ENCODE peak calls at places on chromosomes 7 and 10, in six cellular contexts. Z, G, E, X, W and O are unnamed samples.

GRCh38 chr10:117677239-117677638 is 134.7 kb downstream of the EMX2 start:
- DNase-seq in Z (no peak), G (no peak), E (no peak), X (no peak), W (no peak), O (no peak)

GRCh38 chr10:78931333-78932083 is 137.3 kb upstream of the ZMIZ1 start:
- DNase-seq in Z (no peak), G (no peak), E (peak; percentile 88), X (peak; percentile 93), W (peak; percentile 83), O (no peak)

GRCh38 chr10:43401627-43402026 is 7.4 kb downstream of the HNRNPF start:
- DNase-seq in Z (no peak), G (no peak), E (no peak), X (no peak), W (no peak), O (no peak)

GRCh38 chr7:68706291-68706690 is 892.0 kb upstream of the AUTS2 start:
- DNase-seq in Z (no peak), G (no peak), E (peak; percentile 91), X (no peak), W (peak; percentile 67), O (no peak)

GRCh38 chr7:7304705-7305475 is 122.5 kb downstream of the C1GALT1 start:
- DNase-seq in Z (no peak), G (no peak), E (no peak), X (no peak), W (no peak), O (no peak)

GRCh38 chr7:112748381-112748780 is 41.8 kb downstream of the TMEM168 start:
- DNase-seq in Z (no peak), G (no peak), E (no peak), X (no peak), W (no peak), O (no peak)

GRCh38 chr7:120941064-120941463 is 9.5 kb upstream of the ING3 start:
- DNase-seq in Z (no peak), G (no peak), E (no peak), X (no peak), W (no peak), O (no peak)

GRCh38 chr10:7260412-7260900 is 150.4 kb downstream of the SFMBT2 start:
- DNase-seq in Z (peak; percentile 65), G (no peak), E (peak; percentile 86), X (peak; percentile 92), W (peak; percentile 83), O (no peak)

GRCh38 chr10:103499881-103500280 is 6.4 kb downstream of the NEURL1 start:
- DNase-seq in Z (no peak), G (no peak), E (peak; percentile 22), X (no peak), W (no peak), O (no peak)

GRCh38 chr7:47968852-47969774 is 10.3 kb downstream of the HUS1 start:
- DNase-seq in Z (peak; percentile 72), G (no peak), E (peak; percentile 74), X (peak; percentile 36), W (no peak), O (peak; percentile 74)

GRCh38 chr7:74185016-74185415 is 10.9 kb downstream of the EIF4H start:
- DNase-seq in Z (no peak), G (no peak), E (no peak), X (no peak), W (no peak), O (no peak)

GRCh38 chr7:74183142-74183541 is 9.0 kb downstream of the EIF4H start:
- DNase-seq in Z (no peak), G (no peak), E (no peak), X (no peak), W (no peak), O (no peak)

GRCh38 chr7:74185636-74186035 is 11.5 kb downstream of the EIF4H start:
- DNase-seq in Z (no peak), G (no peak), E (no peak), X (no peak), W (no peak), O (no peak)

GRCh38 chr7:74182453-74183090 is 8.4 kb downstream of the EIF4H start:
- DNase-seq in Z (no peak), G (no peak), E (no peak), X (no peak), W (no peak), O (no peak)

DNA sequence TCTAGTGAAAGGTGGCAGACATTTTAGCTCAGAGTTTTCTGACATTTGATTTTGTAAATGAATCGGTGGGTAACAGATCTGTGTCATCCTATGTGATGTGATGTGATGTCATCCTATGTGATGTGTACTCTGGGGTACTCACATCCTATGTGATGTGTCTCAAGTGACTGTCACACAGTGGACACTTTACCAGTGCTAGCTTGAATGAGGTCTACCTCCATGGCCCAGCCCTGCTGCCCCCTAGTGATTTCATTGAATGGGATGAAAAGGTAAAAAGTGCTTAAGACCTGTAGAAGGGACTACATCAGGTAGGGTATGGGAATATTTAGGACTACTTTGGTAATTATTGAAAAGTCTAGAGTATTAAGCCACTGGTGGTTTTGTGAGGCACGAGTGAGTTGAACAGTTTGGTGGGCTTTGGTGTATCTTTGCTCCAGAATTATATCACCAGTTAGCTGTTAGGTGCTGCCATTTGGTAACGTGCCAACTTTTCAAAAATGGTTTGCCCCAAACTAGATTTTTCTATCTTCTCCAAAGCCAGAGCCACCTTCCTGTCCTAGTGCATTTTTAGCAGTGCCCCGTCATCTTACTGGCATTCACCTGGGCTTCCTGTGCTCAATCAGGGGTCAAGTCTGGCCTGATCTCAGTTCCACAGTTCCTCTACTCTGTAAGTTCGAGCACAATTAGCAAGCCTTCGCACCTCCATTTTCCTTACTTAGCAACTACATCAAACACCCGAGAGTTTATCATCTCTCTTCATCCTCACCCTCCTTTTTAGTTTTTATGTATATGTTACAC is 9.7 kb downstream of the EIF4H start:
- DNase-seq in Z (no peak), G (no peak), E (no peak), X (no peak), W (no peak), O (no peak)
- TF ChIP-seq CTCF in Z (peak; percentile 16), G (no peak), E (peak; percentile 16), X (peak; percentile 15), W (peak; percentile 26), O (peak; percentile 50)

DNA sequence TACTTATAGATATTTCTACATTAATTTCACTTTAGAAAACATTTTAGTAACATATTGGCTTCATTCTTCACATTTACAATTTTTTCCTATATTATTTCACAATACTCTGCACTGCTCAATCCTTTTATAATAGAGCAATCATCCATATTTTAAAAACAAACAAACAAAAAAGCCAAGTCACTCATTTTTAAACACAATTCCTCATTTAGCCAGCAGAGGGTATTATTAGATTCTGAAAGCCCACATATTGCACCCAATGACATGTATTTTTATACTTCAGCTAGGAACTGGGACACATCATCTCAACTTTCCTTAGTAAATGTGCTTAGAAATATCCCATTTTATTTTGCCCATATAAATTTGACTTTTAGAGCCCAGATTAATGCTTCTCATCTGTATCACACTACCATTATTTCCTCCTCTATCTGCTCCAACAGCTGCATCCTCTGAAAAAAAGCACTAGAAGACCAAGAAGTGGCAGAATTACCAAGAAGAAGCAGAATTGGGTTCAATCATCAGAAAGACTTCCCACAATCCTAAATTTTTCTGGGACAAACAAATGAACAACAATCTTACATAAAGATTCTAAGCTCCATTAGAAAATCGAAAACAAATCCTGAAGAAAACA is 29.5 kb downstream of the CTNNA3 start:
- DNase-seq in Z (peak; percentile 23), G (no peak), E (peak; percentile 30), X (no peak), W (peak; percentile 1), O (no peak)
- TF ChIP-seq CTCF in Z (no peak), G (peak; percentile 25), E (peak; percentile 44), X (peak; percentile 38), W (peak; percentile 40), O (peak; percentile 60)

GRCh38 chr10:86155034-86155656 is 211.4 kb downstream of the GRID1 start:
- DNase-seq in Z (no peak), G (no peak), E (no peak), X (no peak), W (no peak), O (no peak)
- TF ChIP-seq CTCF in Z (no peak), G (no peak), E (no peak), X (no peak), W (no peak), O (peak; percentile 37)

GRCh38 chr7:101319401-101319800 is 2.2 kb downstream of the IFT22 start:
- DNase-seq in Z (no peak), G (no peak), E (no peak), X (no peak), W (no peak), O (no peak)

GRCh38 chr7:101315336-101315735 is 6.3 kb downstream of the IFT22 start:
- DNase-seq in Z (peak; percentile 63), G (no peak), E (peak; percentile 49), X (peak; percentile 29), W (no peak), O (no peak)
- TF ChIP-seq CTCF in Z (peak; percentile 8), G (peak; percentile 27), E (peak; percentile 47), X (peak; percentile 62), W (peak; percentile 62), O (peak; percentile 79)

GRCh38 chr7:30561389-30561788 is 33.3 kb upstream of the GARS1 start:
- DNase-seq in Z (no peak), G (no peak), E (no peak), X (no peak), W (no peak), O (no peak)

GRCh38 chr7:30562909-30563308 is 31.8 kb upstream of the GARS1 start:
- DNase-seq in Z (no peak), G (no peak), E (no peak), X (no peak), W (no peak), O (no peak)

GRCh38 chr7:30563326-30563942 is 31.2 kb upstream of the GARS1 start:
- DNase-seq in Z (no peak), G (peak; percentile 60), E (peak; percentile 40), X (no peak), W (no peak), O (no peak)

GRCh38 chr7:30564243-30564892 is 30.3 kb upstream of the GARS1 start:
- DNase-seq in Z (peak; percentile 83), G (peak; percentile 83), E (peak; percentile 80), X (peak; percentile 72), W (peak; percentile 55), O (peak; percentile 76)

GRCh38 chr7:30562498-30562897 is 32.2 kb upstream of the GARS1 start:
- DNase-seq in Z (no peak), G (no peak), E (peak; percentile 73), X (no peak), W (no peak), O (no peak)
- TF ChIP-seq CTCF in Z (no peak), G (no peak), E (peak; percentile 43), X (no peak), W (no peak), O (no peak)

GRCh38 chr7:81260152-81260551 is 341.3 kb upstream of the SEMA3C start:
- DNase-seq in Z (no peak), G (no peak), E (peak; percentile 7), X (no peak), W (no peak), O (no peak)

DNA sequence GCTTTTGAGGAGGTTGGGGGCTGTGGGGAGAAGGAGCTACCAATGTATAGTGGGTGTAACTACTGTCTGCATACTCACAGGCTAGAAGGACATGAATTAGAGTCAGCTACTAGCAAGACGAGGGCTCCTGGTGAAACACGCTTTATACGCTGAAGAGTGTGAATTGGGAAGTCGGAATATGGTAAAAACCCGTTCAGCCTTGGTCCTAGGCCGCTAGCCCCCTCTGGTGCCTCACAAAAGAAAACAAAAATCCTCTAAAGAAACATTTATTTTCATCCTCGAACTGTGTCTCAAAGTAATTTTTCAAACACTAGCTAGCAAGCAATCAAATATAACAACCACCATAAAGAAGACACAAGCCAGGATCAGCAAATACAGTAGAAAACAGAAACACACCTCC is 338.1 kb upstream of the SEMA3C start:
- DNase-seq in Z (no peak), G (no peak), E (peak; percentile 23), X (no peak), W (no peak), O (no peak)
- TF ChIP-seq CTCF in Z (no peak), G (no peak), E (peak; percentile 38), X (peak; percentile 4), W (peak; percentile 31), O (peak; percentile 41)